ENCODE peak calls at places on chromosomes 5 and 9, in nine cellular contexts. W is sigmoid colon; O is lung microvascular endothelial cell; N is A549; G is endothelial cell; R is RCC 7860; K is pons; V is activated CD8-positive, alpha-beta memory T cell treated with anti-CD3 and anti-CD28 coated beads for 24 hours; E is coronary artery. S is an unnamed sample.

GRCh38 chr9:110650991-110651411 is 17.6 kb upstream of the MUSK start:
- DNase-seq in W (no peak), O (no peak), N (no peak), G (no peak), R (no peak), K (peak; percentile 92), V (no peak), E (no peak), S (no peak)

GRCh38 chr9:16321461-16322119 is 548.9 kb downstream of the BNC2 start:
- DNase-seq in W (peak; percentile 55), O (no peak), N (no peak), G (no peak), R (peak; percentile 70), K (no peak), V (peak; percentile 15), E (peak; percentile 65), S (no peak)

GRCh38 chr5:143527808-143528207 is 124.3 kb upstream of the NR3C1 start:
- DNase-seq in W (no peak), O (no peak), N (no peak), G (no peak), R (peak; percentile 49), K (no peak), V (no peak), E (no peak), S (no peak)

GRCh38 chr9:79731483-79731882 is 159.7 kb downstream of the TLE4 start:
- DNase-seq in W (no peak), O (no peak), N (no peak), G (no peak), R (no peak), K (no peak), V (no peak), E (no peak), S (no peak)

GRCh38 chr5:116361171-116361967 is 213.3 kb downstream of the SEMA6A start:
- DNase-seq in W (peak; percentile 84), O (no peak), N (no peak), G (peak; percentile 49), R (no peak), K (peak; percentile 53), V (no peak), E (no peak), S (peak; percentile 48)

GRCh38 chr5:181223729-181224389 is 778 bp downstream of the TRIM41 start:
- DNase-seq in W (peak; percentile 83), O (peak; percentile 70), N (no peak), G (peak; percentile 81), R (no peak), K (no peak), V (no peak), E (peak; percentile 86), S (no peak)

GRCh38 chr5:160649304-160649703 is 202.7 kb downstream of the ATP10B start:
- DNase-seq in W (no peak), O (no peak), N (no peak), G (peak; percentile 9), R (no peak), K (peak; percentile 44), V (no peak), E (no peak), S (no peak)

GRCh38 chr5:81853005-81853357 is 102.1 kb upstream of the SSBP2 start:
- DNase-seq in W (no peak), O (no peak), N (no peak), G (no peak), R (no peak), K (no peak), V (no peak), E (no peak), S (no peak)

GRCh38 chr5:6877986-6878828 is 165.0 kb downstream of the TENT4A start:
- DNase-seq in W (no peak), O (no peak), N (no peak), G (no peak), R (no peak), K (no peak), V (no peak), E (no peak), S (no peak)

S was measured in caudate nucleus.